ENCODE peak calls at places on chromosomes 7 and 10, in seven cellular contexts. W is SK-N-SH, R is body of pancreas, N is GM06990, B is choroid plexus epithelial cell, G is AG09309, V is AG10803. S is an unnamed sample.

GRCh38 chr7:112937651-112938390 is 147.6 kb upstream of the TMEM168 start:
- DNase-seq in N (no peak), V (peak), G (peak), W (no peak), R (no peak), B (peak), S (peak)

GRCh38 chr10:48227213-48227612 is 47.3 kb downstream of the FRMPD2 start:
- DNase-seq in G (no peak), V (no peak), N (no peak), W (no peak), R (no peak), B (no peak), S (no peak)

GRCh38 chr10:23754179-23754578 is 315.3 kb downstream of the OTUD1 start:
- DNase-seq in V (no peak), N (no peak), G (no peak), B (no peak), W (no peak), R (no peak), S (no peak)

GRCh38 chr7:74412603-74413002 is 41.1 kb upstream of the GTF2IRD1 start:
- DNase-seq in G (no peak), B (peak), W (no peak), N (no peak), V (no peak), R (no peak), S (peak)

GRCh38 chr7:158821173-158822021 is 7.9 kb downstream of the ESYT2 start:
- DNase-seq in W (no peak), N (no peak), G (peak), V (peak), R (no peak), B (peak), S (peak)

GRCh38 chr7:117308891-117309290 is 14.0 kb downstream of the WNT2 start:
- DNase-seq in B (no peak), W (no peak), G (no peak), R (no peak), V (no peak), N (no peak), S (no peak)

GRCh38 chr7:12431886-12432285 is 28.2 kb upstream of the VWDE start:
- DNase-seq in W (no peak), N (no peak), R (no peak), V (no peak), G (no peak), B (no peak), S (peak)

GRCh38 chr7:18974803-18975202 is 142.6 kb downstream of the TWIST1 start:
- DNase-seq in G (peak), B (peak), V (peak), W (no peak), R (no peak), N (no peak), S (peak)

GRCh38 chr10:30825495-30825894 is 195.9 kb upstream of the LYZL2 start:
- DNase-seq in R (no peak), B (no peak), G (no peak), V (peak), W (no peak), N (no peak), S (peak)

GRCh38 chr7:129774871-129775694 is 163.6 kb downstream of the NRF1 start:
- DNase-seq in G (no peak), N (no peak), R (no peak), V (no peak), W (peak), B (no peak), S (no peak)

GRCh38 chr10:46321770-46322169 is 35.0 kb downstream of the ANTXRL start:
- DNase-seq in N (no peak), G (no peak), V (no peak), B (no peak), W (no peak), R (no peak), S (no peak)

GRCh38 chr7:74344128-74344496 is 54.9 kb downstream of the CLIP2 start:
- DNase-seq in G (no peak), W (no peak), B (peak), R (no peak), V (no peak), N (no peak), S (peak)

GRCh38 chr10:1406976-1407945 is 330.1 kb downstream of the ADARB2 start:
- DNase-seq in W (no peak), V (no peak), G (no peak), N (no peak), R (no peak), B (no peak), S (no peak)

GRCh38 chr7:2451171-2452073 is 24.8 kb downstream of the GRIFIN start:
- DNase-seq in V (peak), W (peak), B (peak), N (peak), R (peak), G (no peak), S (peak)
- H3K4me3 ChIP-seq in V (peak), W (peak), B (peak), N (peak), R (no peak), G (peak), S (peak)

GRCh38 chr7:23072043-23072442 is 33.5 kb upstream of the KLHL7 start:
- DNase-seq in V (peak), W (no peak), B (peak), N (no peak), G (no peak), R (no peak), S (peak)
- TF ChIP-seq CTCF in V (peak), W (peak), B (peak), N (no peak), G (peak), R (no peak), S (peak)

GRCh38 chr7:151632750-151633515 is 113.2 kb upstream of the RHEB start:
- DNase-seq in G (no peak), R (peak), B (peak), V (peak), N (peak), W (no peak), S (peak)
- H3K4me3 ChIP-seq in G (peak), R (peak), B (peak), V (peak), N (peak), W (peak), S (peak)

GRCh38 chr10:33981301-33981700 is 646.8 kb upstream of the NRP1 start:
- DNase-seq in N (no peak), R (no peak), B (no peak), V (no peak), W (no peak), G (no peak), S (no peak)
- TF ChIP-seq CTCF in N (no peak), R (no peak), B (no peak), V (no peak), W (no peak), G (no peak), S (no peak)

DNA sequence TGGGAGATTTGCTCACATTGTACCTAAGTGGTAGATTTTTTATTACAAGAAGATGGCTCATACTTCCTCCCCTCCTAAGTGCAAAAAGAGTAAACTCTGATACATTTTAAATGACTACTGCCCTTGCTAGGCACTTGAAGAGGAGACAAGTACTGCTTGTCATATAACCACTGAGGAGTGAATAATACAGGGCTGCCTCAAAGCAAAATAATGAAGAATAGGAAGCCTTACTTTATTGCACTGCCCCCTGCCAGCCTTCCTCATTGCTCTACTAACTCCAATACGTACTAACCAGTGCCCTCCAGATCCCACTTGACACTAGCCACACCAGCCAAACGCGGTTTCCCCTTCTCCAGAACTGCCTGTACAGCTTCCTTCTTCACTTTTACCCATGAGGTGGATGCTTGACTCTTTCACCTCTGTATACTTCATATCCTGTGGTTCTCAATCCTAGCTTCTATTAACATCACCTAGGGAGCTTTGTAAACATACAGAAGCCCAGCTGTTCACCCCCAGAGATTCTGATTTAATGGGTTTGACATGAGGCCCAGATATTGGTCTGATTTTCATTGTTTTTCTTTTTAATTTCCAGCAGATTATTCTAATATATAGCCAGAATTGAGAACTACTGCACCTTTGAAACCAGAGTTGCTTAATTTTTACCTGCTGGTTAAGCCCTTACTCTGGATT is 11.7 kb upstream of the MTERF1 start:
- DNase-seq in V (no peak), G (no peak), W (no peak), R (no peak), B (peak), N (no peak), S (no peak)
- H3K4me3 ChIP-seq in V (no peak), G (no peak), W (no peak), R (no peak), B (no peak), N (no peak), S (no peak)

DNA sequence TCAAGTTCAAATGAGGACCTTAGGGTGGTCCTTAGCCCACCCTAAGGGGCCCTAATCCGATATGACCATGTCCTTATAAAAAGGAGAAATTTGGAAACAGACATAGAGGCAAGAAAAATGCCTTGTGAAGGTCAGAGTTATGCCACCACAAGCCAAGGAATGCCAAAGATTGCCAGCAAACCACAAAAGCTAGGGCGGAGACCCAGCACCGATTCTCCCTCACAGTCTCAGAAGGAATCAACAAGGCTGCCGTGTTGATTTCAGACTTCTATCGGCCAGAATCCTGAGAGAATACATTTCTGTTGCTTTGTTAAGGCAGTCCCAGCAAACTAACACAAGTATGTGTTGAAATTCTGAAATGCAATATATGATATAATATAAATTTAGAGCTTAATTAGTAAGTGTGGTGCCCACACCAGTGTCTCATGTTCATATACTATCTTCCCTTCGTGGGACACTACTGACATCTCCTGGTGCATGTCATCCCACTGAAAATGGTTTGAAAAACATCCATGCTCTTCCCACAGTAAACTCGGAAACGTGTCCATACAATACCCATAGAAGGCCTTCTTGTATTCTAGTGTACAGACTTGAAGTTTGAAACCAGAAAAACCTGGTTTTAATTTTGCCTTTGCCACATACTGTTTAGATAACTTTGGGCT is 349.0 kb downstream of the TNS3 start:
- DNase-seq in B (no peak), W (no peak), V (peak), N (no peak), G (no peak), R (no peak), S (no peak)
- TF ChIP-seq CTCF in B (peak), W (peak), V (peak), N (no peak), G (peak), R (no peak), S (peak)

GRCh38 chr10:103678104-103678526 is 177.3 kb downstream of the SH3PXD2A start:
- DNase-seq in N (peak), R (peak), W (peak), B (peak), G (peak), V (peak), S (peak)

GRCh38 chr10:103676058-103676785 is 179.2 kb downstream of the SH3PXD2A start:
- DNase-seq in W (no peak), G (no peak), B (peak), V (peak), N (no peak), R (peak), S (peak)

GRCh38 chr10:103679096-103679790 is 176.1 kb downstream of the SH3PXD2A start:
- DNase-seq in N (no peak), G (no peak), V (peak), B (no peak), R (no peak), W (no peak), S (no peak)

GRCh38 chr10:103676851-103677417 is 178.4 kb downstream of the SH3PXD2A start:
- DNase-seq in G (peak), N (no peak), R (peak), B (peak), V (peak), W (no peak), S (peak)

GRCh38 chr10:103677486-103677885 is 177.9 kb downstream of the SH3PXD2A start:
- DNase-seq in W (no peak), N (no peak), B (no peak), G (no peak), V (no peak), R (no peak), S (no peak)
- H3K4me3 ChIP-seq in W (no peak), N (peak), B (peak), G (peak), V (peak), R (no peak), S (peak)

GRCh38 chr10:96910488-96911395 is 78.6 kb downstream of the LCOR start:
- DNase-seq in N (no peak), W (peak), G (no peak), V (peak), R (peak), B (peak), S (peak)
- TF ChIP-seq CTCF in N (peak), W (peak), G (peak), V (peak), R (peak), B (peak), S (peak)

GRCh38 chr7:25940086-25940906 is 211.7 kb upstream of the NFE2L3 start:
- DNase-seq in V (no peak), B (no peak), N (no peak), R (no peak), W (no peak), G (no peak), S (no peak)
- H3K4me3 ChIP-seq in V (no peak), B (no peak), N (no peak), R (no peak), W (no peak), G (no peak), S (no peak)